ENCODE peak calls at places on chromosomes 13 and 19, in four cellular contexts. Z is left lung, Q is heart left ventricle, I is Panc1. V is an unnamed sample.

GRCh38 chr13:81539643-81540150 is 1198.8 kb upstream of the SPRY2 start:
- DNase-seq in I (no peak), Q (no peak), Z (no peak), V (no peak)

GRCh38 chr13:99064624-99065249 is 86.9 kb upstream of the DOCK9 start:
- DNase-seq in Z (no peak), Q (no peak), I (no peak), V (no peak)

GRCh38 chr19:50203281-50204080 is at the start of gene MYH14:
- DNase-seq in Q (peak; percentile 94), I (peak; percentile 15), Z (peak; percentile 86), V (no peak)

GRCh38 chr13:76939215-76939614 is 9.1 kb upstream of the ACOD1 start:
- DNase-seq in Q (no peak), Z (no peak), I (no peak), V (no peak)

GRCh38 chr19:5205937-5206750 is 134.5 kb downstream of the PTPRS start:
- DNase-seq in Z (no peak), Q (no peak), I (no peak), V (no peak)

GRCh38 chr19:19475845-19476828 is 39.2 kb downstream of the TSSK6 start:
- DNase-seq in Q (no peak), I (no peak), Z (no peak), V (no peak)

GRCh38 chr19:6038634-6039405 is 60.9 kb upstream of the RANBP3 start:
- DNase-seq in I (no peak), Q (no peak), Z (no peak), V (no peak)

GRCh38 chr19:11797491-11797890 is 832 bp upstream of the ZNF491 start:
- DNase-seq in I (peak; percentile 47), Z (peak; percentile 86), Q (peak; percentile 87), V (peak; percentile 36)

GRCh38 chr19:10238172-10238783 is 7.1 kb upstream of the S1PR2 start:
- DNase-seq in Z (peak; percentile 83), I (no peak), Q (peak; percentile 83), V (no peak)

GRCh38 chr19:18663940-18664530 is 19.4 kb upstream of the CRTC1 start:
- DNase-seq in Q (no peak), I (no peak), Z (no peak), V (no peak)

GRCh38 chr19:40822161-40822560 is 23.2 kb downstream of the EGLN2 start:
- DNase-seq in Z (no peak), I (no peak), Q (no peak), V (no peak)

GRCh38 chr19:42471554-42472249 is 29.0 kb upstream of the CXCL17 start:
- DNase-seq in Q (no peak), Z (no peak), I (no peak), V (no peak)

GRCh38 chr19:48726573-48726972 is 7.0 kb upstream of the MAMSTR start:
- DNase-seq in Z (no peak), Q (no peak), I (no peak), V (no peak)

GRCh38 chr13:99677388-99677951 is 176.2 kb downstream of the TM9SF2 start:
- DNase-seq in Q (no peak), I (no peak), Z (no peak), V (no peak)

GRCh38 chr19:11257827-11258380 is 4.4 kb downstream of the DOCK6 start:
- DNase-seq in Q (no peak), I (no peak), Z (no peak), V (no peak)

GRCh38 chr13:26227396-26227971 is 5.4 kb upstream of the RNF6 start:
- DNase-seq in I (no peak), Q (no peak), Z (no peak), V (no peak)

GRCh38 chr13:50128406-50129048 is 113.3 kb downstream of the KCNRG start:
- DNase-seq in Z (no peak), Q (no peak), I (no peak), V (no peak)

GRCh38 chr19:45670670-45671453 is 2.8 kb downstream of the GIPR start:
- DNase-seq in I (no peak), Z (peak; percentile 86), Q (peak; percentile 75), V (no peak)

GRCh38 chr13:34357435-34358232 is 539.7 kb downstream of the RFC3 start:
- DNase-seq in Z (no peak), Q (no peak), I (peak; percentile 18), V (no peak)

GRCh38 chr19:42239544-42240220 is 2.7 kb downstream of the GSK3A start:
- DNase-seq in Q (no peak), I (no peak), Z (no peak), V (no peak)

GRCh38 chr19:8396185-8396562 is 6.0 kb downstream of the RAB11B start:
- DNase-seq in Q (no peak), I (no peak), Z (no peak), V (no peak)

GRCh38 chr13:76019421-76020044 is 383.4 kb downstream of the LMO7 start:
- DNase-seq in I (no peak), Z (no peak), Q (no peak), V (no peak)

GRCh38 chr19:1169921-1170885 is 3.9 kb downstream of the SBNO2 start:
- DNase-seq in I (no peak), Z (no peak), Q (peak; percentile 67), V (no peak)

GRCh38 chr19:7687177-7687576 is 6.5 kb downstream of the TRAPPC5 start:
- DNase-seq in Z (no peak), Q (no peak), I (no peak), V (no peak)